ENCODE peak calls at places on chromosomes 13 and 19, in six cellular contexts. B is breast epithelium, G is epithelial cell of esophagus, U is body of pancreas, E is cardiac fibroblast, F is right atrium auricular region. I is an unnamed sample.

GRCh38 chr19:18424890-18425514 is 5.8 kb downstream of the SSBP4 start:
- DNase-seq in E (no peak), G (no peak), U (no peak), B (no peak), F (no peak), I (peak)

GRCh38 chr13:46288570-46289259 is 77.0 kb downstream of the LRRC63 start:
- DNase-seq in G (peak), E (peak), B (no peak), U (no peak), F (no peak), I (no peak)

GRCh38 chr19:40633207-40633606 is 32.0 kb downstream of the LTBP4 start:
- DNase-seq in U (no peak), G (peak), B (no peak), F (no peak), E (peak), I (no peak)

GRCh38 chr13:34462843-34463242 is 479.2 kb upstream of the NBEA start:
- DNase-seq in F (no peak), E (peak), G (peak), U (no peak), B (no peak), I (no peak)

GRCh38 chr19:10889880-10890279 is 18.5 kb downstream of the CARM1 start:
- DNase-seq in B (no peak), F (no peak), G (no peak), E (no peak), U (no peak), I (no peak)

GRCh38 chr13:72692884-72693514 is 34.4 kb downstream of the MZT1 start:
- DNase-seq in U (no peak), G (no peak), B (no peak), F (no peak), E (no peak), I (no peak)

GRCh38 chr13:111650626-111651025 is 330.2 kb downstream of the TEX29 start:
- DNase-seq in B (no peak), G (no peak), F (no peak), U (no peak), E (no peak), I (no peak)

GRCh38 chr19:41410655-41411054 is 13.0 kb downstream of the BCKDHA start:
- DNase-seq in U (no peak), F (no peak), B (no peak), G (no peak), E (no peak), I (no peak)

GRCh38 chr19:30781519-30781918 is 409.3 kb downstream of the ZNF536 start:
- DNase-seq in U (no peak), F (peak), E (no peak), G (no peak), B (no peak), I (no peak)

GRCh38 chr13:89363144-89363543 is 1692.0 kb downstream of the SLITRK5 start:
- DNase-seq in B (no peak), U (no peak), E (no peak), G (no peak), F (no peak), I (no peak)

GRCh38 chr13:33244210-33244906 is 41.2 kb downstream of the STARD13 start:
- DNase-seq in F (no peak), U (no peak), E (no peak), G (no peak), B (no peak), I (no peak)

GRCh38 chr13:110359840-110360301 is 52.8 kb downstream of the COL4A2 start:
- DNase-seq in G (no peak), E (peak), B (no peak), U (no peak), F (no peak), I (no peak)

GRCh38 chr13:47306991-47307390 is 410.1 kb upstream of the HTR2A start:
- DNase-seq in F (no peak), B (no peak), U (no peak), G (peak), E (no peak), I (no peak)

DNA sequence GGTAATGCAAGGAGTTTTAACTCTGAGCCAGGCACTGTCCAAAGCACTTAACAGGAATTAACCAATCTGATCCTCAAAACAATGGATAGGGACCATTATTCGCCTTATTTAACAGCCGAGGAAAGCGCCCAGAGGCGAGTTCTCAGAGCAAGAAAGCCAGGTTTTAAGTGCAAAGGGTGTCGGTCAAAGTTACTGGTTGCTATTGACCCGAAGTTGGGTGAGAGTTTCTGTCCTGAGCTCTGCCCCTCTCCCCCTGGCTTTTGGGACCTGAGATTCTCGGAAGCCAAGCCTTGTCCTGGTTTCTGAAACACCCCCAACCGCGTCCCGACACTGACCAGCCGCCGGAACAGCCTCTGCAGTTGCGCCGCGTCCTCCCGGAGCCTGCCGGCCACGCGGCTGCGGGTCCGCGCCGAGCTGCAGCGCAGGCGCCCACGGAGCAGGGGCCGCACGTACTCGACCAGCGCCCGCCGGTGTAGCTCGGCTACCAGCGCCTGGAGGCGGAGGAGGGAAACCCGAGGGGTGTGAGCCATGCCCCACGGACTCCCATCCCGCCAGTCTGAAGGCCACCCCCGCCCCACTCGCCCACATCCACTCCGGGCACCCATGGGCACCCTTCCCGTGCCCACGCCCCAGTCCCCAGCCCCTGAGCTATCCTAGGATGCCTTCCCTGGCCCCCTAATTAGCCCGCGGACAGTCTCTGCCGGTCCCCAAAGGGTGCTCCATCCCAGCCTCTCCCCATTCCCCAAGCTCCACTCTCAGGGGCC is 27.8 kb downstream of the EXOC3L2 start:
- DNase-seq in F (no peak), U (no peak), E (no peak), G (no peak), B (no peak), I (no peak)
- H3K4me3 ChIP-seq in F (peak), U (no peak), E (no peak), G (no peak), B (no peak), I (no peak)

DNA sequence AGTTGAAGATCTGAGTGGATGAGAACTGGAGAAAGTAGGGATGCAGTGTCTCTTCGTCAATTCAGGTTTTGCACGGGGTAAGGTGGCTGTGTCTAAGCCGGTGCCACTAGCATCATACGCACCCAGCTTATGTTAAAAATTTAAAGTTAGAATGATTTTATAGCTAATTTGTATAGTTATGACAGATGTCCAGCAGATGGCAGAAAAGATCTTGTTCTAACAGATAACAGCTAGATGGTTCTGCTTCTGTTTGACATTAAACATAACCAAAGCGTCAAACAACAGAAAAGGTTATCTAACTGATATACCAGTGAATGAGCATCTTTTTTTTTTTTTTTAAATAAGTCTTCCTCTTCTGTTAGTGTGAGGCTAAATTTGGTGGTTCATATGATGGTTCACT is 18.8 kb upstream of the EDDM13 start:
- DNase-seq in B (no peak), U (no peak), F (no peak), E (peak), G (peak), I (no peak)
- TF ChIP-seq CTCF in B (peak), U (peak), F (peak), E (peak), G (peak), I (no peak)

DNA sequence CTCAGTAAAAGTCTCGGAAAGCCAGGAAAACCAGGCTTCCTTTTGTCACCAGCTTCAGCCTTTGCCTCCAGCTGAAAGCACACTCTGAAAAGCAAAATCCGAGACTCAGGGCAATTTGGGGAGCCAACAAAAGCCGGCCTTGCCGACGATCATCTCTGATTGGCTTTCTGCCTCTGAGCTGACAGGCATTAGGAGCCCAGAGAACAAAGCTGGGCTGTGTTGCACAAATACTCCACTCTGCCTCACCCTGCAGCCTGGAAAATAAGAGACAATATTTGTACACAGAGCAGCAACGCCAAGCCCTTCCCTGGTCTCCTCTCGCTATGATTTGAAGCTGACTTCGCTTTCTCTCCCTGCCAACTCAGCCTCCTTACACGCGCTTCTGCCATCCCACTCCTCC is 46.9 kb downstream of the CACNA1A start:
- DNase-seq in E (no peak), G (no peak), F (no peak), U (no peak), B (no peak), I (no peak)
- H3K4me3 ChIP-seq in E (no peak), G (no peak), F (no peak), U (no peak), B (no peak), I (no peak)

DNA sequence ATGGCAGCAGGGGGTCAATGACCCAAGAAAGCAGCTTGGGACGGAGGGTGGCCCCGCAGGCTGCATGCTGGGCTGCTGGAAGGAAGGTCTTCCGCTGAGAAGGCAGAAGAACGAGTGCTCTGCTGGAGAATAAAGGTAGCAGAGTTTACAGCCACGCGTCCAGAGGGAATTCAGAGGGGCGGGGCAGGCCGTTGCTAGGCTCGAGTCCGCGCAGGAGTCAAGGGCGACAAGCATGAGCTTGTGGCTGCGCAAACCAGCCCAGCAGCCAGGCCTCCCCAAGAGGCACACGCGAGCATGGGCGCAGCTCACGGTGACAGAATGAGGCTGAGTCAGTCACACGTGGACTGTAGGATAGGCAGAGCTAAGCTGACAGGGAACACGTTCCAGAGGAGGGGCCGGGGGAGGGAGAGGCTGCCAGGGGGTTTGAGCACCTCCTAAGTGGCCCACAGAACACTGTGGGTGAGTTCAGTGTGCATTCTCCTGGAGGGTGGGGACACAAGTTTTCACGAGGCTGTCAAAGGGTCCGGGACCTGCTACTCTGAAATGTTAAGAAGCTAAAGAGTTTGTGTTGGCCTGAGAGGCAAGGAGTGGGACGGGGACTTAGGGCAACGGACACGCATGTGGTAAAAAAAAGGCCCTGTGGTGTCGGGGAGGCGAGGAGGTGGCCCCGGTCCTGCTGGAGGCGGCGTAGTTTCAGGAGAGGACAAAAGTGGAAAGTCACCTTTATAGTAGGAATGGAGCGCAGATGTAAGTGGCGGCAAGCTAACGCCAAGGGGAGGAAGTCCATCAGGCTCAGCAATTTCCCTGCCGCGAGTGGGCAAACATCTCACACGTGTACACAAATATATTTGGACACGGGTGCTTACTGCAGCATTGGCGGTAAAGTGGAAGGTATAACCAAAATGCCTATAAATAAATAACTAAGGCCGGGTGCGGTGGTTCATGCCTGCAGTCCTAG is 17.7 kb downstream of the RFX2 start:
- DNase-seq in B (peak), G (peak), F (peak), E (peak), U (peak), I (peak)
- TF ChIP-seq CTCF in B (peak), G (peak), F (no peak), E (no peak), U (peak), I (no peak)

GRCh38 chr13:52600666-52601065 is 41.6 kb upstream of the HNRNPA1L2 start:
- DNase-seq in U (no peak), G (no peak), E (peak), B (no peak), F (no peak), I (no peak)
- H3K4me3 ChIP-seq in U (peak), G (no peak), E (peak), B (peak), F (peak), I (no peak)

GRCh38 chr13:40786568-40786996 is 2.8 kb upstream of the SLC25A15 start:
- DNase-seq in B (no peak), G (no peak), E (peak), U (no peak), F (peak), I (no peak)

GRCh38 chr13:40790232-40790631 is 821 bp downstream of the SLC25A15 start:
- DNase-seq in E (no peak), B (no peak), U (no peak), F (no peak), G (no peak), I (no peak)

GRCh38 chr13:40787062-40787461 is 2.3 kb upstream of the SLC25A15 start:
- DNase-seq in U (no peak), B (no peak), G (no peak), F (peak), E (peak), I (no peak)

GRCh38 chr13:40792284-40793051 is 3.1 kb downstream of the SLC25A15 start:
- DNase-seq in B (no peak), U (no peak), E (no peak), F (peak), G (no peak), I (no peak)

GRCh38 chr13:40789275-40790231 is at the start of gene SLC25A15:
- DNase-seq in B (peak), U (peak), E (peak), F (peak), G (peak), I (peak)
- TF ChIP-seq CTCF in B (no peak), U (peak), E (no peak), F (peak), G (no peak), I (peak)

DNA sequence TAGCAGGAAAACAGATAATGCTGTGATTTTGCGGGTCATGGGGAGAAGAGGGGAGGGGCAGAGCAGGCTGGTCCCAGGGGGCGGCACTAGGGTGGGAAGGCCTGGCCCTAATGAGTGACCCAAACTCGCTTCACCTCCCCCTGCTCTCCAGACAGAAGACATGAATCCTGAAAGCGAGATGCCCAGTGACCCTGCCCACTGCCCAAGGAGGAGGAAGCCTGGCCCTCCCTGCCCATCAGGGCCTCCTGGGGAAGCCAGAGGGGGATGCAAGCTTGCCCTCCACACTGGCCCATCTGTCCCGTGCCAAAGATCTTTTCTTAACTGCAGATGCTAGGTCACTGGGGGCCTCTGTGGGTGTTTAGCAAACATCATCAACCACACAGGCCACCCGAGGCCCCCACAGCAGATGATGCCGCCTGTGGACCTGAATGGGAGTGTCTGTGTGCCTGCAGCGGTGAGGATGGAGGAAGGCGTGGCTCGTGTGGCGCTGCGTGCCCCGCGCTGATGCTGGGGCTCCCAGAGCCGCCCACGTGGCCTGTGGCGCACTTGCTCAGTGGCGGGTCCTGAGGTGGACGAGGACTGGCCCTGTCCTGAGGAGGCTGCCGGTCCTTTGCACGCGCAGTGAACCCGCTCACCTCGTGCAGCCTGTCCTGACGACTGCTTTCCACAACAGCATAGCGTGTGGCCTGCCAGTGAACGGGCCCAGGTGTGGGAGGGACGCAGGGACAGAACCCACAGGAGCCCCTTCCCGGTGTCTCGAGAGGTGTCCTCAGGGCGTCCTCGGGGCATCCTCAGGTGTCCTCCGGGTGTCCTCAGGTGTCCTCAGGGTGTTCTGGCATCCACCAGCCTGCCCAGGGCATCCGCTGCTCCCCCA is 80.5 kb upstream of the MCF2L start:
- DNase-seq in E (no peak), G (no peak), U (no peak), F (no peak), B (no peak), I (peak)
- H3K4me3 ChIP-seq in E (no peak), G (no peak), U (no peak), F (no peak), B (no peak), I (no peak)